ENCODE peak calls at places on chromosomes 7 and 10, in eight cellular contexts. U is AG10803, D is left lung, F is OCI-LY7, L is sigmoid colon, K is epithelial cell of esophagus, C is fibroblast of pulmonary artery, Q is adrenal gland. Z is an unnamed sample.
A peak's percentile ranks its signal among the peaks of the same experiment; 100 is the strongest.

GRCh38 chr7:6489612-6490011 is 41.9 kb upstream of the DAGLB start:
- DNase-seq in F (peak; percentile 37), U (no peak), D (no peak), Q (no peak), C (no peak), L (no peak), K (no peak), Z (no peak)

GRCh38 chr10:29470843-29471482 is 163.8 kb downstream of the SVIL start:
- DNase-seq in C (no peak), U (no peak), F (no peak), L (no peak), Q (no peak), K (no peak), D (no peak), Z (no peak)

GRCh38 chr10:3623746-3624145 is 161.3 kb downstream of the KLF6 start:
- DNase-seq in K (no peak), U (peak; percentile 79), D (no peak), F (peak; percentile 92), L (no peak), Q (no peak), C (peak; percentile 81), Z (peak; percentile 82)

GRCh38 chr7:83271212-83272099 is 108.8 kb upstream of the PCLO start:
- DNase-seq in C (peak; percentile 69), U (peak; percentile 25), L (no peak), Q (no peak), D (no peak), F (peak; percentile 24), K (peak; percentile 62), Z (peak; percentile 36)

GRCh38 chr7:73715648-73716317 is 3.7 kb downstream of the STX1A start:
- DNase-seq in C (peak; percentile 92), F (peak; percentile 54), K (peak; percentile 99), D (no peak), L (no peak), U (peak; percentile 89), Q (no peak), Z (peak; percentile 99)

GRCh38 chr7:73822319-73823173 is 8.2 kb upstream of the CLDN4 start:
- DNase-seq in L (peak; percentile 74), K (peak; percentile 96), F (no peak), U (peak; percentile 94), Q (peak; percentile 97), C (peak; percentile 66), D (peak; percentile 33), Z (peak; percentile 100)

GRCh38 chr7:150787321-150788281 is 12.6 kb downstream of the TMEM176B start:
- DNase-seq in K (no peak), F (no peak), L (no peak), Q (peak; percentile 69), U (peak; percentile 14), D (no peak), C (no peak), Z (no peak)

GRCh38 chr10:17605936-17606335 is 11.2 kb downstream of the HACD1 start:
- DNase-seq in C (no peak), Q (no peak), L (no peak), K (no peak), F (no peak), U (no peak), D (no peak), Z (no peak)

GRCh38 chr10:123021517-123021916 is 12.7 kb downstream of the ACADSB start:
- DNase-seq in K (peak; percentile 47), D (no peak), U (no peak), F (peak; percentile 14), C (peak; percentile 21), Q (no peak), L (no peak), Z (peak; percentile 31)

GRCh38 chr7:27185013-27185707 is at the start of gene HOXA11:
- DNase-seq in Q (peak; percentile 33), D (peak; percentile 28), L (peak; percentile 97), C (peak; percentile 25), F (no peak), K (peak; percentile 44), U (peak; percentile 91), Z (peak; percentile 98)

GRCh38 chr7:73526892-73527821 is 5.1 kb upstream of the BAZ1B start:
- DNase-seq in Q (no peak), L (no peak), D (no peak), U (no peak), K (no peak), C (no peak), F (peak; percentile 88), Z (no peak)

GRCh38 chr7:55100172-55100961 is 81.5 kb downstream of the EGFR start:
- DNase-seq in K (peak; percentile 49), L (peak; percentile 89), U (no peak), F (no peak), Q (no peak), C (peak; percentile 38), D (peak; percentile 59), Z (no peak)

GRCh38 chr7:36951257-36951697 is 227.0 kb upstream of the AOAH start:
- DNase-seq in D (no peak), F (peak; percentile 26), K (no peak), C (no peak), U (no peak), L (no peak), Q (no peak), Z (no peak)

GRCh38 chr7:113071465-113071864 is 15.2 kb downstream of the GPR85 start:
- DNase-seq in Q (peak; percentile 21), U (peak; percentile 41), D (peak; percentile 59), K (peak; percentile 22), F (peak; percentile 2), L (no peak), C (peak; percentile 8), Z (peak; percentile 50)

GRCh38 chr7:107045980-107046379 is 1.5 kb downstream of the PRKAR2B start:
- DNase-seq in U (peak; percentile 91), K (no peak), F (peak; percentile 29), L (no peak), Q (no peak), D (no peak), C (peak; percentile 1), Z (peak; percentile 62)

GRCh38 chr10:124344266-124344590 is 74.5 kb downstream of the OAT start:
- DNase-seq in Q (no peak), K (no peak), D (no peak), L (no peak), C (no peak), F (no peak), U (no peak), Z (no peak)

GRCh38 chr7:47991270-47991669 is 11.9 kb upstream of the HUS1 start:
- DNase-seq in Q (no peak), K (no peak), L (no peak), F (peak; percentile 35), C (no peak), U (no peak), D (no peak), Z (no peak)

DNA sequence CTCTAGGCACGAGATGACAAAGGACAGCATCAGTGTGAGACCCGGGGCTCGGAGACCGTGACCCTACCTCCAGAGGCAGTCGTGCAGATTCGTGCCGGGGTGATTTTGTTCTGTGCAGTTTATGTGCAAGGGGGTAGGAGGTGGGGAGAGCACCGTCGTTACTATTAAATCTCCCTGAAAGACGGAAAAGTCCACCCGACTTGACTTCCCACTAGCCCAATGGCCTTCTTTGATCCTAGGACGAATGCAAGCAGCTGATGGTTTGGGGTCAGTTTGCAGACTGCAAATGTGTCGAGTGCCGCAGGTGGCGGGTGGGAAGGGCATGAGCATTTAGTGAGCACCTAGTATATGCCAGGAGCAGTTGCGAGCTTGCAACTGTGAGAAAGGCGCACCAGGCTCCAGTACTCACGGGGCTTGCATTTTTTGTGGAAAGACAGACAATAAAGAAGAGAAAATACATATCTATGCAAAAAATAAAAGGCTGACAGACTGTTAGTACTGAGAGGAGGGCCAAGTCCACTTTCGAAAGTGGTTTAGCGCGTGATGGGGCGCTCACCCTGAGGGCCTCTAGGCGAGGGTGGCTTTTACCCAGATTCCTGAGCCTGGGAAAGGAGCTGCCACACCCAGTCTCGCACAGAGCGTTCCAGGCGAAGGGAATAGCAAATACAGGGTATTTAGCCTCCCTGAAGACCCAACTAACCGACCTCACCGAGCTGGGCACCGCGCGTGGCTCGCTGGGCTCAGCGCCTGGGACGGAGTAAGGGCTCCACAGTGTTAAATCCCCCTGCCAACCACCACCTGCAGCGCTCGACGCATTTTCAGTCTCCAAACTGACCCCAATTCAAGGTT is 941 bp upstream of the OSBPL3 start:
- DNase-seq in D (peak; percentile 58), L (peak; percentile 67), C (peak; percentile 35), Q (peak; percentile 16), F (peak; percentile 71), U (peak; percentile 50), K (peak; percentile 60), Z (peak; percentile 41)
- TF ChIP-seq CTCF in D (no peak), L (no peak), C (no peak), Q (no peak), F (peak; percentile 18), U (peak; percentile 2), K (no peak), Z (no peak)

GRCh38 chr7:131605280-131605878 is 49.0 kb upstream of the PODXL start:
- DNase-seq in U (peak; percentile 37), K (no peak), F (no peak), C (no peak), Q (no peak), L (no peak), D (no peak), Z (no peak)
- H3K4me3 ChIP-seq in U (no peak overlapping the region), K (no peak overlapping the region), F (no peak overlapping the region), C (no peak overlapping the region), Q (no peak overlapping the region), L (no peak overlapping the region), D (no peak overlapping the region), Z (no peak overlapping the region)

GRCh38 chr7:3725145-3725544 is 424.1 kb downstream of the SDK1 start:
- DNase-seq in D (no peak), K (no peak), U (no peak), Q (no peak), F (no peak), L (no peak), C (peak; percentile 50), Z (no peak)

GRCh38 chr7:3725660-3726059 is 424.6 kb downstream of the SDK1 start:
- DNase-seq in C (no peak), Q (no peak), K (no peak), F (no peak), L (no peak), D (no peak), U (no peak), Z (no peak)

GRCh38 chr7:3721422-3721821 is 420.4 kb downstream of the SDK1 start:
- DNase-seq in K (no peak), U (no peak), D (no peak), F (no peak), Q (no peak), C (no peak), L (no peak), Z (no peak)

DNA sequence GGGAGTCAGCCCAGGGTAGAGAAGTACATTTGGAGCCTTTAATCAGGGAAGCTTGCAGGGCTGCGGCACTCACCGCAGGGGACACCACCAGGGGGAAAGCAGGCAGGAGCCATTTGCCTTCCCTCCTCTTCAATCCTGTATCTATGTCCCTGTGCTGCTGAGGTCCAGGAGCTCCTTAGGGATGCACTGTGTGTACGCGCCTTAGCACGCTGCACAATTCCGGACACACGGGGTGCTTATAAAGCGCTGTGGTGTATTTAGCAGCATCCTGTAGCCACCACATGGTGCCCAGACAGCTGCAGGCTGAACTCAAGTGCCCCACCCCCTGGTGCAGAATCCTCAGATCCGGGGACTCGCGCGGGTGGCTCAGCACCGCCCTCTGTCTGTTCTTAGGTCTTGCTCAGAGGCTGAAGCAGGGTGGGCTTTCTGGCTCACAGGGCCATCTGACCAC is 421.4 kb downstream of the SDK1 start:
- DNase-seq in C (peak; percentile 20), K (no peak), U (no peak), D (no peak), L (no peak), Q (no peak), F (peak; percentile 35), Z (peak; percentile 60)
- TF ChIP-seq CTCF in C (peak; percentile 25), K (no peak), U (no peak), D (no peak), L (no peak), Q (no peak), F (peak; percentile 57), Z (no peak)

GRCh38 chr7:142806957-142807356 is 36.2 kb downstream of the PRSS2 start:
- DNase-seq in L (no peak), U (no peak), K (no peak), Q (no peak), F (no peak), D (no peak), C (no peak), Z (no peak)
- H3K4me3 ChIP-seq in L (no peak overlapping the region), U (no peak overlapping the region), K (no peak overlapping the region), Q (no peak overlapping the region), F (no peak overlapping the region), D (no peak overlapping the region), C (no peak overlapping the region), Z (no peak overlapping the region)

Z was measured in foreskin fibroblast.